ENCODE peak calls at places on chromosome 22, in ten cellular contexts. O is heart right ventricle, Q is K562, P is right lobe of liver, T is tibial nerve, M is PC-3, Z is astrocyte, W is heart left ventricle, Y is thoracic aorta, D is hepatocyte. X is an unnamed sample.

GRCh38 chr22:47837703-47838102 is 1075.3 kb downstream of the TBC1D22A start:
- DNase-seq in O (no peak), Q (peak; percentile 41), P (no peak), T (no peak), M (peak; percentile 54), Z (no peak), W (no peak), Y (no peak), D (peak; percentile 30), X (no peak)

GRCh38 chr22:33271390-33272161 is 213.4 kb upstream of the SYN3 start:
- DNase-seq in O (peak; percentile 62), Q (no peak), P (peak; percentile 81), T (no peak), M (no peak), Z (peak; percentile 32), W (peak; percentile 71), Y (peak; percentile 43), D (no peak), X (no peak)

GRCh38 chr22:41367680-41368542 is 13.8 kb upstream of the TEF start:
- DNase-seq in O (peak; percentile 27), Q (no peak), P (no peak), T (no peak), M (no peak), Z (peak; percentile 49), W (no peak), Y (no peak), D (peak; percentile 47), X (peak; percentile 74)

GRCh38 chr22:49192180-49192856 is 635.4 kb downstream of the BRD1 start:
- DNase-seq in O (no peak), Q (no peak), P (no peak), T (no peak), M (no peak), Z (no peak), W (no peak), Y (no peak), D (no peak), X (no peak)

GRCh38 chr22:36454916-36455570 is 26.4 kb downstream of the TXN2 start:
- DNase-seq in O (peak; percentile 93), Q (peak; percentile 93), P (peak; percentile 96), T (peak; percentile 78), M (peak; percentile 88), Z (peak; percentile 81), W (peak; percentile 97), Y (peak; percentile 47), D (peak; percentile 98), X (peak; percentile 93)

GRCh38 chr22:40597541-40598453 is 38.7 kb downstream of the MRTFA start:
- DNase-seq in O (no peak), Q (no peak), P (no peak), T (no peak), M (peak; percentile 38), Z (peak; percentile 71), W (no peak), Y (no peak), D (no peak), X (no peak)

GRCh38 chr22:35380537-35381423 is at the start of gene HMOX1:
- DNase-seq in O (peak; percentile 87), Q (no peak), P (peak; percentile 96), T (peak; percentile 94), M (peak; percentile 71), Z (peak; percentile 72), W (peak; percentile 96), Y (peak; percentile 86), D (peak; percentile 96), X (peak; percentile 93)

GRCh38 chr22:50621491-50621880 is 6.5 kb downstream of the ARSA start:
- DNase-seq in O (no peak), Q (no peak), P (no peak), T (no peak), M (no peak), Z (no peak), W (no peak), Y (no peak), D (no peak), X (no peak)

GRCh38 chr22:38243007-38243775 is 29.6 kb downstream of the TMEM184B start:
- DNase-seq in O (no peak), Q (no peak), P (no peak), T (no peak), M (no peak), Z (no peak), W (peak; percentile 69), Y (no peak), D (peak; percentile 88), X (no peak)

GRCh38 chr22:37383342-37383741 is 43.9 kb downstream of the ELFN2 start:
- DNase-seq in O (no peak), Q (no peak), P (no peak), T (no peak), M (no peak), Z (no peak), W (no peak), Y (no peak), D (no peak), X (no peak)

GRCh38 chr22:39913886-39914285 is 13.0 kb downstream of the GRAP2 start:
- DNase-seq in O (no peak), Q (no peak), P (no peak), T (no peak), M (no peak), Z (no peak), W (no peak), Y (no peak), D (no peak), X (no peak)

GRCh38 chr22:49300951-49301397 is 526.7 kb downstream of the BRD1 start:
- DNase-seq in O (no peak), Q (no peak), P (no peak), T (no peak), M (no peak), Z (no peak), W (peak; percentile 29), Y (no peak), D (no peak), X (no peak)

DNA sequence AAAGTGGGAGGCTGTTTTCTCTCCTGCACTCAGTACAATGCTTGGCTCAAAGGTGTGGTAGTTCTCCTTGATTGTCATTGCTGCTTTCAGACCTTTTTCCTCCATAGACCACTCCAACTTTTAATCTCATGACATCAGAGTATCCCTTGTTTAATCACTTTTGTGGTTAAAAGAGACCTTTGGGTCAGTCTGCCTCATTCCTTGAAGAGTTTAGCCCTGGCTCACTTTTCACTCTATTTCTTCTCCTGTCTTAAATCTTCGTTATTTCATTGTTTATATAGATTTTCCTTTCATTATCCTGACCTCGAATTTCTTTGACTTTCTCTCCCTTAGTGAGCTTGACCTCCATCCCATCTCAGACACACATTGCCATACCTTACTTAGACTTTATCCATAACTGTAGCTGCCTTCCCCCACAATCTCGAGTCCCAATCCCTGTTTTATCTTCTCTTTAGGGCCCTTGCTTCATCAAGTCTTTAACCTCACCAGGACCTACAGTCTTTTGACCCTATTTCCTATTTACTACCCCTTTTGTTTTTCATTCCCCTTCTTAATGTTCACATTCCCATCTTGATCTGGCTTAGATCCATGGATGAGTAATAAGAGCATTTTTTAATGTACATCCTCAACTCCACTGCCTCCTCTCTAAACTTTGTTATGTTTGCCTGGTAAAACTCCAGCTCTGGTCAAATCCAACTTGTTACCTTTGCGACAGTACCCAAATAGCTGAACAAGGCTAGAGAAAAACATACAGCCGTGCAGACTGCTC is 9.5 kb downstream of the ATXN10 start:
- DNase-seq in O (no peak), Q (no peak), P (no peak), T (no peak), M (peak; percentile 83), Z (peak; percentile 95), W (no peak), Y (no peak), D (no peak), X (no peak)
- H3K27ac ChIP-seq in O (no peak overlapping the region), Q (no peak overlapping the region), P (no peak overlapping the region), T (no peak overlapping the region), M (peak overlapping the region; percentile 98), Z (peak overlapping the region; percentile 95), W (no peak overlapping the region), Y (no peak overlapping the region), D (no peak overlapping the region), X (no peak overlapping the region)

GRCh38 chr22:18157714-18158028 is 7.7 kb downstream of the USP18 start:
- DNase-seq in O (no peak), Q (no peak), P (no peak), T (no peak), M (no peak), Z (no peak), W (no peak), Y (no peak), D (no peak), X (no peak)

GRCh38 chr22:18152519-18152918 is 2.5 kb downstream of the USP18 start:
- DNase-seq in O (no peak), Q (no peak), P (no peak), T (no peak), M (no peak), Z (no peak), W (no peak), Y (no peak), D (no peak), X (no peak)

GRCh38 chr22:18154821-18155390 is 4.9 kb downstream of the USP18 start:
- DNase-seq in O (no peak), Q (no peak), P (no peak), T (no peak), M (no peak), Z (no peak), W (no peak), Y (no peak), D (no peak), X (no peak)

DNA sequence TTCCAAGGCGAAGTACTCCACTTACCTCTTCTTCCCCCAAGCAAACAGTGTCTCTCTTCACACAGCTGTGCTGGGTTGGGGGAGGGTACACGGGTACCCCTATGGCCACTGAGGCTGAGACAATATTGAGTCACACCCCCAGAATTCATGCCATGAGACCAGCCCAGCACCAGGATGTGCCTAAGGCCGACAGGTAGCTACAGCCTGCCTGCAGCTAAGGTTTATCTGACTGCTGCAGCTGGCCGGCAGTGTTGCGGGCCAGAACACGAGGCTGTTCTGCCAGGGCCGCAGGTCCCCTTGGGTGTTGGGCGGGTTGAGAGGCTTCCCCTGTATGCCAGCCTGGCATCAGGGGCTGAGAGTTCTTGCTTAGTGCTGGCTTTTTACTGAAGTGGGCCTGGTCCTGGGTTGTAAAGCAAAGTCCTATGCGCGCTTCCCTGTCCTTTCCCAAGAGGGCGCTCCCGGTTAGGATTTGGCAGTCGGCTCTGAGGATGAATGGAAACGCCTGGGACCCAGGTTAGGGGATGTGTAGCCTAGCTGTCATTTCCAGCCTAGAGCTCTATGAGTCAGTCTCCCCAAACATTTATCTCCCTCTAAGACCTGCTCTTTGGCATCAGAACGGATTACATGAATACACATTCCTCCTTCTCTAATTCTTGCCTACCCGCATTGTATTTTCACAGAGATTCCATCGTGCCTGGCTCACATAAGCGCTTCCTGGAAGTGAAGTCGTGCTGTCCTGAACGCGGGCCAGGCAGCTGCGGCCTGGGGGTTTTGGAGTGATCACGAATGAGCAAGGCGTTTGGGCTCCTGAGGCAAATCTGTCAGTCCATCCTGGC is 7.1 kb downstream of the USP18 start:
- DNase-seq in O (peak; percentile 72), Q (peak; percentile 66), P (peak; percentile 42), T (peak; percentile 51), M (peak; percentile 86), Z (peak; percentile 100), W (peak; percentile 79), Y (peak; percentile 47), D (peak; percentile 90), X (peak; percentile 42)
- TF ChIP-seq CTCF in O (peak; percentile 72), Q (peak; percentile 90), P (peak; percentile 61), T (peak; percentile 58), M (peak; percentile 86), Z (peak; percentile 92), W (peak; percentile 66), Y (peak; percentile 64), D (peak; percentile 82), X (peak; percentile 20)

GRCh38 chr22:19139974-19140373 is 4.5 kb downstream of the ESS2 start:
- DNase-seq in O (no peak), Q (no peak), P (no peak), T (no peak), M (no peak), Z (no peak), W (no peak), Y (no peak), D (no peak), X (no peak)
- H3K36me3 ChIP-seq in O (peaks cover 77% of the 10 kb centered on the region), Q (peaks cover 75% of the 10 kb centered on the region), P (peaks cover 8% of the 10 kb centered on the region), T (peaks cover 78% of the 10 kb centered on the region), M (peaks cover 6% of the 10 kb centered on the region), Z (peaks cover 32% of the 10 kb centered on the region), W (peaks cover 79% of the 10 kb centered on the region), Y (peaks cover 66% of the 10 kb centered on the region), D (no peaks in the 10 kb centered on the region), X (peaks cover 60% of the 10 kb centered on the region)

GRCh38 chr22:24060375-24060788 is 49.3 kb downstream of the CABIN1 start:
- DNase-seq in O (peak; percentile 34), Q (no peak), P (no peak), T (no peak), M (peak; percentile 83), Z (peak; percentile 94), W (no peak), Y (peak; percentile 45), D (no peak), X (no peak)
- H3K27ac ChIP-seq in O (no peak overlapping the region), Q (no peak overlapping the region), P (no peak overlapping the region), T (no peak overlapping the region), M (peak overlapping the region; percentile 70), Z (peak overlapping the region; percentile 78), W (no peak overlapping the region), Y (peak overlapping the region; percentile 70), D (no peak overlapping the region), X (peak overlapping the region; percentile 77)

X was measured in lung.